ENCODE peak calls at places on chromosomes 11 and 22, in ten cellular contexts. One of them, this sample, is unnamed.

GRCh38 chr22:42912049-42912448 is 55.0 kb upstream of the ARFGAP3 start:
- DNase-seq in GM23248: no peak
- DNase-seq in neural progenitor cell: no peak
- DNase-seq in adrenal gland: no peak
- DNase-seq in transverse colon: no peak
- DNase-seq in colonic mucosa: no peak
- DNase-seq in neuronal stem cell: no peak
- DNase-seq in tibial artery: no peak
- DNase-seq in fibroblast of lung: no peak
- DNase-seq in lower lobe of right lung: no peak
- DNase-seq in this sample: no peak

GRCh38 chr11:132588366-132588765 is 943.9 kb downstream of the OPCML start:
- DNase-seq in adrenal gland: no peak
- DNase-seq in fibroblast of lung: peak; percentile 25
- DNase-seq in tibial artery: no peak
- DNase-seq in neural progenitor cell: no peak
- DNase-seq in neuronal stem cell: no peak
- DNase-seq in transverse colon: no peak
- DNase-seq in GM23248: peak; percentile 55
- DNase-seq in lower lobe of right lung: no peak
- DNase-seq in colonic mucosa: no peak
- DNase-seq in this sample: peak; percentile 39

GRCh38 chr22:35740616-35741015 is 22.9 kb downstream of the APOL5 start:
- DNase-seq in neuronal stem cell: no peak
- DNase-seq in GM23248: peak; percentile 15
- DNase-seq in lower lobe of right lung: no peak
- DNase-seq in colonic mucosa: no peak
- DNase-seq in fibroblast of lung: no peak
- DNase-seq in adrenal gland: no peak
- DNase-seq in neural progenitor cell: no peak
- DNase-seq in tibial artery: no peak
- DNase-seq in transverse colon: no peak
- DNase-seq in this sample: no peak

GRCh38 chr11:100438366-100438765 is 248.7 kb upstream of the ARHGAP42 start:
- DNase-seq in adrenal gland: no peak
- DNase-seq in neural progenitor cell: no peak
- DNase-seq in tibial artery: no peak
- DNase-seq in colonic mucosa: no peak
- DNase-seq in lower lobe of right lung: no peak
- DNase-seq in neuronal stem cell: no peak
- DNase-seq in transverse colon: no peak
- DNase-seq in fibroblast of lung: no peak
- DNase-seq in GM23248: no peak
- DNase-seq in this sample: no peak

GRCh38 chr22:37263966-37264887 is 18.1 kb upstream of the CYTH4 start:
- DNase-seq in adrenal gland: no peak
- DNase-seq in colonic mucosa: no peak
- DNase-seq in lower lobe of right lung: peak; percentile 28
- DNase-seq in neuronal stem cell: no peak
- DNase-seq in fibroblast of lung: no peak
- DNase-seq in neural progenitor cell: no peak
- DNase-seq in transverse colon: no peak
- DNase-seq in GM23248: no peak
- DNase-seq in tibial artery: no peak
- DNase-seq in this sample: no peak

GRCh38 chr11:31557991-31558390 is 48.4 kb downstream of the ELP4 start:
- DNase-seq in colonic mucosa: no peak
- DNase-seq in tibial artery: no peak
- DNase-seq in lower lobe of right lung: no peak
- DNase-seq in neural progenitor cell: peak; percentile 13
- DNase-seq in fibroblast of lung: peak; percentile 22
- DNase-seq in GM23248: no peak
- DNase-seq in adrenal gland: no peak
- DNase-seq in transverse colon: no peak
- DNase-seq in neuronal stem cell: no peak
- DNase-seq in this sample: no peak

GRCh38 chr11:14673824-14674432 is 30.3 kb downstream of the PDE3B start:
- DNase-seq in transverse colon: no peak
- DNase-seq in colonic mucosa: no peak
- DNase-seq in fibroblast of lung: peak; percentile 56
- DNase-seq in adrenal gland: no peak
- DNase-seq in neural progenitor cell: no peak
- DNase-seq in lower lobe of right lung: no peak
- DNase-seq in GM23248: peak; percentile 1
- DNase-seq in tibial artery: no peak
- DNase-seq in neuronal stem cell: no peak
- DNase-seq in this sample: no peak

GRCh38 chr22:22968366-22968765 is 80.8 kb downstream of the IGLL5 start:
- DNase-seq in adrenal gland: no peak
- DNase-seq in fibroblast of lung: no peak
- DNase-seq in colonic mucosa: no peak
- DNase-seq in GM23248: no peak
- DNase-seq in tibial artery: no peak
- DNase-seq in lower lobe of right lung: no peak
- DNase-seq in neuronal stem cell: no peak
- DNase-seq in neural progenitor cell: no peak
- DNase-seq in transverse colon: no peak
- DNase-seq in this sample: no peak

GRCh38 chr22:24392218-24392931 is 35.0 kb upstream of the ADORA2A start:
- DNase-seq in fibroblast of lung: no peak
- DNase-seq in transverse colon: no peak
- DNase-seq in tibial artery: no peak
- DNase-seq in adrenal gland: no peak
- DNase-seq in GM23248: peak; percentile 56
- DNase-seq in colonic mucosa: no peak
- DNase-seq in neural progenitor cell: no peak
- DNase-seq in lower lobe of right lung: no peak
- DNase-seq in neuronal stem cell: no peak
- DNase-seq in this sample: no peak

GRCh38 chr11:18011633-18012313 is 1.1 kb downstream of the SERGEF start:
- DNase-seq in neuronal stem cell: no peak
- DNase-seq in tibial artery: no peak
- DNase-seq in transverse colon: no peak
- DNase-seq in fibroblast of lung: no peak
- DNase-seq in lower lobe of right lung: no peak
- DNase-seq in adrenal gland: no peak
- DNase-seq in neural progenitor cell: peak; percentile 15
- DNase-seq in GM23248: peak; percentile 45
- DNase-seq in colonic mucosa: peak; percentile 20
- DNase-seq in this sample: no peak

GRCh38 chr11:88306785-88307184 is 30.8 kb downstream of the CTSC start:
- DNase-seq in neural progenitor cell: no peak
- DNase-seq in neuronal stem cell: no peak
- DNase-seq in transverse colon: no peak
- DNase-seq in tibial artery: no peak
- DNase-seq in fibroblast of lung: no peak
- DNase-seq in colonic mucosa: no peak
- DNase-seq in GM23248: no peak
- DNase-seq in adrenal gland: no peak
- DNase-seq in lower lobe of right lung: no peak
- DNase-seq in this sample: no peak

GRCh38 chr11:88305430-88305829 is 32.1 kb downstream of the CTSC start:
- DNase-seq in colonic mucosa: no peak
- DNase-seq in tibial artery: no peak
- DNase-seq in neuronal stem cell: no peak
- DNase-seq in fibroblast of lung: no peak
- DNase-seq in GM23248: no peak
- DNase-seq in adrenal gland: no peak
- DNase-seq in transverse colon: no peak
- DNase-seq in neural progenitor cell: no peak
- DNase-seq in lower lobe of right lung: no peak
- DNase-seq in this sample: no peak

GRCh38 chr11:88310246-88310645 is 27.3 kb downstream of the CTSC start:
- DNase-seq in adrenal gland: no peak
- DNase-seq in neuronal stem cell: no peak
- DNase-seq in fibroblast of lung: no peak
- DNase-seq in neural progenitor cell: no peak
- DNase-seq in colonic mucosa: no peak
- DNase-seq in transverse colon: no peak
- DNase-seq in tibial artery: no peak
- DNase-seq in GM23248: peak; percentile 33
- DNase-seq in lower lobe of right lung: no peak
- DNase-seq in this sample: no peak

GRCh38 chr11:88308576-88308975 is 29.0 kb downstream of the CTSC start:
- DNase-seq in adrenal gland: no peak
- DNase-seq in neural progenitor cell: peak; percentile 24
- DNase-seq in tibial artery: no peak
- DNase-seq in lower lobe of right lung: no peak
- DNase-seq in neuronal stem cell: no peak
- DNase-seq in fibroblast of lung: no peak
- DNase-seq in colonic mucosa: no peak
- DNase-seq in GM23248: no peak
- DNase-seq in transverse colon: no peak
- DNase-seq in this sample: no peak

GRCh38 chr11:88307749-88308425 is 29.6 kb downstream of the CTSC start:
- DNase-seq in transverse colon: no peak
- DNase-seq in adrenal gland: no peak
- DNase-seq in GM23248: no peak
- DNase-seq in fibroblast of lung: no peak
- DNase-seq in lower lobe of right lung: no peak
- DNase-seq in neuronal stem cell: no peak
- DNase-seq in colonic mucosa: no peak
- DNase-seq in tibial artery: no peak
- DNase-seq in neural progenitor cell: peak; percentile 30
- DNase-seq in this sample: no peak
- H3K4me3 ChIP-seq in transverse colon: no peak overlapping the region
- H3K4me3 ChIP-seq in adrenal gland: no peak overlapping the region
- H3K4me3 ChIP-seq in GM23248: no peak overlapping the region
- H3K4me3 ChIP-seq in fibroblast of lung: no peak overlapping the region
- H3K4me3 ChIP-seq in lower lobe of right lung: no peak overlapping the region
- H3K4me3 ChIP-seq in neuronal stem cell: no peak overlapping the region
- H3K4me3 ChIP-seq in colonic mucosa: no peak overlapping the region
- H3K4me3 ChIP-seq in tibial artery: no peak overlapping the region
- H3K4me3 ChIP-seq in neural progenitor cell: no peak overlapping the region
- H3K4me3 ChIP-seq in this sample: no peak overlapping the region

GRCh38 chr11:7894251-7894650 is 36.8 kb downstream of the OR10A6 start:
- DNase-seq in transverse colon: no peak
- DNase-seq in colonic mucosa: peak; percentile 60
- DNase-seq in fibroblast of lung: no peak
- DNase-seq in lower lobe of right lung: no peak
- DNase-seq in neural progenitor cell: no peak
- DNase-seq in neuronal stem cell: no peak
- DNase-seq in tibial artery: no peak
- DNase-seq in adrenal gland: no peak
- DNase-seq in GM23248: no peak
- DNase-seq in this sample: no peak
- H3K9me3 ChIP-seq in transverse colon: no peaks in the 10 kb centered on the region
- H3K9me3 ChIP-seq in colonic mucosa: no peaks in the 10 kb centered on the region
- H3K9me3 ChIP-seq in fibroblast of lung: no peaks in the 10 kb centered on the region
- H3K9me3 ChIP-seq in lower lobe of right lung: no peaks in the 10 kb centered on the region
- H3K9me3 ChIP-seq in neural progenitor cell: no peaks in the 10 kb centered on the region
- H3K9me3 ChIP-seq in neuronal stem cell: peaks cover 4% of the 10 kb centered on the region
- H3K9me3 ChIP-seq in tibial artery: no peaks in the 10 kb centered on the region
- H3K9me3 ChIP-seq in adrenal gland: no peaks in the 10 kb centered on the region
- H3K9me3 ChIP-seq in GM23248: no peaks in the 10 kb centered on the region
- H3K9me3 ChIP-seq in this sample: peaks cover 3% of the 10 kb centered on the region

GRCh38 chr11:74100735-74101134 is 70.1 kb downstream of the C2CD3 start:
- DNase-seq in fibroblast of lung: no peak
- DNase-seq in tibial artery: no peak
- DNase-seq in transverse colon: no peak
- DNase-seq in GM23248: no peak
- DNase-seq in adrenal gland: no peak
- DNase-seq in neural progenitor cell: no peak
- DNase-seq in colonic mucosa: no peak
- DNase-seq in lower lobe of right lung: no peak
- DNase-seq in neuronal stem cell: no peak
- DNase-seq in this sample: no peak
- H3K36me3 ChIP-seq in fibroblast of lung: peaks cover 1% of the 10 kb centered on the region
- H3K36me3 ChIP-seq in tibial artery: peaks cover 71% of the 10 kb centered on the region
- H3K36me3 ChIP-seq in transverse colon: no peaks in the 10 kb centered on the region
- H3K36me3 ChIP-seq in GM23248: peaks cover 19% of the 10 kb centered on the region
- H3K36me3 ChIP-seq in adrenal gland: peaks cover 34% of the 10 kb centered on the region
- H3K36me3 ChIP-seq in neural progenitor cell: peaks cover 19% of the 10 kb centered on the region
- H3K36me3 ChIP-seq in colonic mucosa: no peaks in the 10 kb centered on the region
- H3K36me3 ChIP-seq in lower lobe of right lung: peaks cover 77% of the 10 kb centered on the region
- H3K36me3 ChIP-seq in neuronal stem cell: peaks cover 5% of the 10 kb centered on the region
- H3K36me3 ChIP-seq in this sample: peaks cover 18% of the 10 kb centered on the region

GRCh38 chr11:118912742-118913410 is 12.8 kb downstream of the BCL9L start:
- DNase-seq in adrenal gland: peak; percentile 62
- DNase-seq in transverse colon: peak; percentile 62
- DNase-seq in fibroblast of lung: no peak
- DNase-seq in GM23248: peak; percentile 64
- DNase-seq in neuronal stem cell: no peak
- DNase-seq in lower lobe of right lung: no peak
- DNase-seq in tibial artery: no peak
- DNase-seq in neural progenitor cell: no peak
- DNase-seq in colonic mucosa: peak; percentile 66
- DNase-seq in this sample: peak; percentile 66

GRCh38 chr11:118914178-118914918 is 11.4 kb downstream of the BCL9L start:
- DNase-seq in GM23248: no peak
- DNase-seq in tibial artery: no peak
- DNase-seq in fibroblast of lung: no peak
- DNase-seq in adrenal gland: peak; percentile 35
- DNase-seq in colonic mucosa: peak; percentile 72
- DNase-seq in lower lobe of right lung: no peak
- DNase-seq in neuronal stem cell: no peak
- DNase-seq in neural progenitor cell: peak; percentile 77
- DNase-seq in transverse colon: peak; percentile 65
- DNase-seq in this sample: no peak

GRCh38 chr11:118915396-118915795 is 10.3 kb downstream of the BCL9L start:
- DNase-seq in adrenal gland: peak; percentile 8
- DNase-seq in lower lobe of right lung: no peak
- DNase-seq in neuronal stem cell: no peak
- DNase-seq in GM23248: no peak
- DNase-seq in neural progenitor cell: no peak
- DNase-seq in fibroblast of lung: no peak
- DNase-seq in tibial artery: no peak
- DNase-seq in colonic mucosa: no peak
- DNase-seq in transverse colon: no peak
- DNase-seq in this sample: no peak

GRCh38 chr11:118911880-118912741 is 13.6 kb downstream of the BCL9L start:
- DNase-seq in adrenal gland: peak; percentile 97
- DNase-seq in neural progenitor cell: peak; percentile 78
- DNase-seq in lower lobe of right lung: no peak
- DNase-seq in GM23248: peak; percentile 96
- DNase-seq in transverse colon: peak; percentile 85
- DNase-seq in colonic mucosa: peak; percentile 90
- DNase-seq in tibial artery: peak; percentile 91
- DNase-seq in neuronal stem cell: no peak
- DNase-seq in fibroblast of lung: peak; percentile 86
- DNase-seq in this sample: peak; percentile 92

DNA sequence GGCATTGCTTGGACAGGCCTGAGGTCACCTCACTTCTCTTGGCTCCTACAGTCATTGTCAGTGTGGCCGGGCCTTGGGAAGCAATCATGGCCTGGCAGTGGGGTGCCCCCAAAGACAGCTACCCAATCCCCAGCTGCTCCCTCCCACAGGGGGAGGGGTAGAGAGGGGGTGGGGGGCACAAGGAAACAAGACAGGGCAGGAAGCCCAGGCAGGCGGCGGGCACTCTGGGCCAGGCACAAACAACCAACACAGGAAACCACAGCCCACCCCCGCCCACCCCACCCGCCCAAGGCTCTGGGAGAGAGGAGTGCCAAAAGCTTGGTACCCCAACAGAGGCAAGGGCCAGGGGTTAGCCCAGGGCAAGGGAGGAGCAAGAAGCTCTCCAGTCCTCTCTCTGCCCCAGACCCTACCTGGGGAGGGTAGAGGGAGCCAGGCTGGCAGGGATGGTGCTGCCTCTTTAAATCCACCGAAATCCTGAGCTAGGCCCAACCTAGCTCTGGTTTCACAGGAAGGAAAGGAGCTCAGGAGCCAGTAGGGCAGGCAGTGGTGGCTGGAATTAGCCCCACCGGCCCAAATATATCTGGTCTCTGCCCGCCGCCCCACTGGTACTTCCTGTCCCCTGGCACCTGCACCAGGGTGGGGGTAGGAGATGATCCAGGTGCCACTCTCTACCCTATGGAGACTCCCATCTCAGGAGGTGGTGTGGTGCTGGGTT is 12.2 kb downstream of the BCL9L start:
- DNase-seq in adrenal gland: peak; percentile 51
- DNase-seq in tibial artery: no peak
- DNase-seq in neural progenitor cell: peak; percentile 11
- DNase-seq in neuronal stem cell: no peak
- DNase-seq in fibroblast of lung: no peak
- DNase-seq in colonic mucosa: no peak
- DNase-seq in lower lobe of right lung: peak; percentile 52
- DNase-seq in GM23248: peak; percentile 33
- DNase-seq in transverse colon: no peak
- DNase-seq in this sample: no peak
- H3K4me3 ChIP-seq in adrenal gland: peak overlapping the region; percentile 20
- H3K4me3 ChIP-seq in tibial artery: peak overlapping the region; percentile 2
- H3K4me3 ChIP-seq in neural progenitor cell: no peak overlapping the region
- H3K4me3 ChIP-seq in neuronal stem cell: no peak overlapping the region
- H3K4me3 ChIP-seq in fibroblast of lung: no peak overlapping the region
- H3K4me3 ChIP-seq in colonic mucosa: no peak overlapping the region
- H3K4me3 ChIP-seq in lower lobe of right lung: peak overlapping the region; percentile 24
- H3K4me3 ChIP-seq in GM23248: no peak overlapping the region
- H3K4me3 ChIP-seq in transverse colon: no peak overlapping the region
- H3K4me3 ChIP-seq in this sample: no peak overlapping the region